ENCODE peak calls at places on chromosomes 13 and 19, in five cellular contexts. Y, S, J, D and R are unnamed samples.

GRCh38 chr13:112774829-112775565 is 85.2 kb downstream of the ATP11A start:
- DNase-seq in D (no peak), S (no peak), Y (no peak), J (no peak), R (no peak)

GRCh38 chr13:110017379-110017778 is 231.0 kb upstream of the IRS2 start:
- DNase-seq in J (peak; percentile 89), D (no peak), S (no peak), Y (peak; percentile 83), R (no peak)

GRCh38 chr13:80010286-80010831 is 330.6 kb downstream of the SPRY2 start:
- DNase-seq in D (no peak), J (no peak), Y (no peak), S (no peak), R (no peak)

GRCh38 chr13:49308104-49308875 is 60.6 kb downstream of the CDADC1 start:
- DNase-seq in J (no peak), D (no peak), S (no peak), Y (peak; percentile 56), R (no peak)

GRCh38 chr13:93029536-93029935 is 197.1 kb upstream of the GPC6 start:
- DNase-seq in J (no peak), S (no peak), Y (no peak), D (no peak), R (no peak)

GRCh38 chr19:18712981-18713380 is 29.5 kb downstream of the CRTC1 start:
- DNase-seq in J (no peak), Y (no peak), D (no peak), S (no peak), R (no peak)

GRCh38 chr13:100722517-100722916 is 47.9 kb upstream of the TMTC4 start:
- DNase-seq in S (no peak), J (peak; percentile 1), Y (no peak), D (no peak), R (no peak)

GRCh38 chr13:44974056-44974798 is 15.0 kb downstream of the NUFIP1 start:
- DNase-seq in J (no peak), Y (peak; percentile 86), S (no peak), D (no peak), R (no peak)

GRCh38 chr19:41702208-41702651 is 6.2 kb upstream of the CEACAM5 start:
- DNase-seq in Y (peak; percentile 25), J (peak; percentile 85), S (no peak), D (no peak), R (no peak)

GRCh38 chr13:113474179-113474578 is 16.3 kb downstream of the DCUN1D2 start:
- DNase-seq in S (no peak), Y (peak; percentile 94), D (no peak), J (no peak), R (no peak)

GRCh38 chr19:41811036-41811435 is 14.6 kb downstream of the CEACAM3 start:
- DNase-seq in J (no peak), Y (no peak), S (no peak), D (no peak), R (peak; percentile 86)

GRCh38 chr13:99421758-99422555 is 79.3 kb upstream of the TM9SF2 start:
- DNase-seq in Y (no peak), J (no peak), D (no peak), S (no peak), R (no peak)

GRCh38 chr19:50644315-50644915 is 4.7 kb upstream of the SYT3 start:
- DNase-seq in S (no peak), Y (no peak), J (no peak), D (no peak), R (no peak)

GRCh38 chr13:89163081-89163480 is 1491.9 kb downstream of the SLITRK5 start:
- DNase-seq in Y (no peak), S (no peak), J (no peak), D (no peak), R (no peak)

GRCh38 chr19:57583521-57584416 is at the start of gene ZIK1:
- DNase-seq in D (peak; percentile 51), Y (peak; percentile 91), J (no peak), S (peak; percentile 68), R (peak; percentile 96)